ENCODE peak calls at places on chromosomes 11 and 22, in six cellular contexts. L is OCI-LY7, I is PC-3, E is IMR-90, A is H9, J is neural progenitor cell. X is an unnamed sample.

GRCh38 chr11:31788066-31788465 is 23.1 kb downstream of the PAX6 start:
- DNase-seq in L (no peak), I (no peak), E (no peak), A (no peak), J (peak), X (no peak)

GRCh38 chr11:129280027-129280811 is 88.1 kb upstream of the ARHGAP32 start:
- DNase-seq in L (no peak), I (peak), E (peak), A (no peak), J (no peak), X (no peak)

GRCh38 chr22:48576333-48577013 is 1251.2 kb downstream of the BRD1 start:
- DNase-seq in L (no peak), I (no peak), E (no peak), A (peak), J (peak), X (peak)

GRCh38 chr22:41831383-41831782 is 1.5 kb upstream of the SREBF2 start:
- DNase-seq in L (peak), I (no peak), E (no peak), A (no peak), J (no peak), X (no peak)

GRCh38 chr11:58301576-58301975 is 33.5 kb upstream of the OR10W1 start:
- DNase-seq in L (no peak), I (peak), E (peak), A (no peak), J (no peak), X (no peak)

GRCh38 chr11:33701302-33701701 is 676 bp upstream of the C11orf91 start:
- DNase-seq in L (peak), I (peak), E (peak), A (no peak), J (no peak), X (no peak)

GRCh38 chr11:125569913-125570621 is 790 bp downstream of the EI24 start:
- DNase-seq in L (peak), I (peak), E (peak), A (no peak), J (peak), X (no peak)

GRCh38 chr11:10564692-10565318 is 3.7 kb downstream of the LYVE1 start:
- DNase-seq in L (no peak), I (peak), E (no peak), A (no peak), J (no peak), X (no peak)

GRCh38 chr11:72812968-72813739 is 1.1 kb upstream of the ATG16L2 start:
- DNase-seq in L (peak), I (peak), E (peak), A (peak), J (peak), X (peak)

GRCh38 chr11:74367881-74368280 is 30.4 kb downstream of the PGM2L1 start:
- DNase-seq in L (no peak), I (no peak), E (no peak), A (no peak), J (no peak), X (no peak)

GRCh38 chr11:32385998-32386397 is 49.3 kb downstream of the WT1 start:
- DNase-seq in L (no peak), I (peak), E (peak), A (peak), J (peak), X (peak)

GRCh38 chr11:70727021-70727420 is 328.7 kb downstream of the CTTN start:
- DNase-seq in L (no peak), I (no peak), E (no peak), A (no peak), J (no peak), X (no peak)

GRCh38 chr11:68331338-68331947 is 19.1 kb downstream of the LRP5 start:
- DNase-seq in L (peak), I (no peak), E (no peak), A (no peak), J (no peak), X (no peak)

GRCh38 chr11:69371731-69372588 is 78.0 kb downstream of the MYEOV start:
- DNase-seq in L (no peak), I (no peak), E (no peak), A (peak), J (no peak), X (no peak)

GRCh38 chr22:37608477-37609239 is at the start of gene GGA1:
- DNase-seq in L (peak), I (peak), E (peak), A (peak), J (peak), X (peak)

GRCh38 chr11:122342089-122342749 is 226.2 kb upstream of the BLID start:
- DNase-seq in L (no peak), I (peak), E (peak), A (no peak), J (no peak), X (no peak)

GRCh38 chr22:46070722-46071450 is 79.4 kb upstream of the PPARA start:
- DNase-seq in L (peak), I (peak), E (peak), A (peak), J (peak), X (no peak)

GRCh38 chr22:46068908-46069481 is 81.3 kb upstream of the PPARA start:
- DNase-seq in L (peak), I (peak), E (peak), A (no peak), J (no peak), X (no peak)

GRCh38 chr22:46071451-46072029 is 78.8 kb upstream of the PPARA start:
- DNase-seq in L (peak), I (peak), E (peak), A (peak), J (peak), X (no peak)

GRCh38 chr22:46069518-46070214 is 80.7 kb upstream of the PPARA start:
- DNase-seq in L (peak), I (peak), E (peak), A (peak), J (no peak), X (no peak)

GRCh38 chr22:46070215-46070721 is 80.1 kb upstream of the PPARA start:
- DNase-seq in L (peak), I (peak), E (peak), A (peak), J (peak), X (no peak)
- TF ChIP-seq CTCF in L (no peak), I (no peak), E (no peak), A (no peak), J (no peak), X (no peak)

GRCh38 chr11:57214087-57214395 is 23.0 kb downstream of the APLNR start:
- DNase-seq in L (no peak), I (no peak), E (peak), A (no peak), J (peak), X (no peak)

GRCh38 chr11:57216463-57216862 is 20.6 kb downstream of the APLNR start:
- DNase-seq in L (no peak), I (no peak), E (no peak), A (no peak), J (no peak), X (no peak)

GRCh38 chr11:57219021-57219627 is 17.9 kb downstream of the APLNR start:
- DNase-seq in L (no peak), I (no peak), E (peak), A (no peak), J (no peak), X (no peak)

GRCh38 chr11:57214494-57214893 is 22.6 kb downstream of the APLNR start:
- DNase-seq in L (no peak), I (peak), E (peak), A (no peak), J (no peak), X (no peak)

GRCh38 chr11:57217053-57217452 is 20.0 kb downstream of the APLNR start:
- DNase-seq in L (no peak), I (no peak), E (no peak), A (no peak), J (no peak), X (no peak)
- TF ChIP-seq CTCF in L (no peak), I (no peak), E (no peak), A (no peak), J (no peak), X (no peak)

DNA sequence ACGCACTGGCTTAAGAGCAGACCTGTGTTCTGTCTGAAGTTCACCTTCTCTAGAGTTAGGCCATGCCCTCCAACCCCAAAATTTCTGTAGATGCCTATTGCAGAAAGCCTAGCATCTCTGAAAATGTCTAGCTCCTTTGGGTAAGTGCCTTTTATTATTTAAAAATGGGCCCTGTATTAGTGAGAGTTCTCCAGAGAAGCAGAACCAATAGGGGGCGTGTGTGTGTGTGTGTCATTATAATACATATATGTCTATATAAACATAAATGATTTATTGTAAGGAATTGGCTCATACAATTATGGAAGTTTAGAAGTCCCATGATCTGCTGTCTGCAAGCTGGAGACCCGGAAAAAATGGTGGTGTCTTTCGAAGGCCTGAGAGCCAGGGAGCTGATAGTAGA is 144.7 kb downstream of the TTC17 start:
- DNase-seq in L (no peak), I (peak), E (no peak), A (no peak), J (no peak), X (no peak)
- TF ChIP-seq CTCF in L (peak), I (peak), E (peak), A (peak), J (no peak), X (no peak)

DNA sequence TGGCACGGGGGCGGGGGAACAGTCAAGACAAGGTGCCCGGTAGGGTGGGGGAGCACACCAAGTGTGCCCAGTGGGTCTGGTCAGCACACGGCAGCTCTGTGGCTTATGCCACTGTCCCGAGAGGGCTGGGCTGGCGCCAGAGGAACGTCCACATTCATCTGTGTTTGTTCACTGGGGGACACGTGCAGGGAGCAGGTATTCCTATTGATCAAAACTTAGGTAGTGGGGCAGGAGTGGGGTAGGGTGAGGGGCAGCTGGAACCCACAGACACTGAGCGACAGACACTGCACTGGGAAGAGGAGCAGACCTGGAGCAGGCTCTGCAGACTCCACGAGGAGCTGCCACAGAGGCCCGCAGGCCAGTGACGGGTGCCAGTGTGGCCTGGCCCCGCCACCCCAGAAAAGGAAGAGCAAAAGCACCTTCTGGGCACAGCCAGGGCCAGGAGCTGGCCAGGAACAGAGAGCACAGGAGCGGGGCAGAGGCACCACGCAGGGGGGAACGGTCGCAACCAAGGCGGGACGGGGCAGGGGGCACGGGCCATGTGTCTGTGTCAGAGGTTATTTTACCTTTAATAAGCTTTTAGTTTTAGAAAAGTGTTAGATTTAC is 2.1 kb upstream of the MOB2 start:
- DNase-seq in L (no peak), I (no peak), E (no peak), A (no peak), J (no peak), X (no peak)
- TF ChIP-seq CTCF in L (no peak), I (no peak), E (no peak), A (no peak), J (no peak), X (no peak)

X was measured in endothelial cell.